ENCODE peak calls at places on chromosomes 4 and X, in ten cellular contexts. Z, D, C, E, H, T, P, U, L and B are unnamed samples.

GRCh38 chr4:106409901-106410889 is 41.6 kb upstream of the GIMD1 start:
- DNase-seq in Z (no peak), H (peak; percentile 54), E (no peak), T (no peak), L (peak; percentile 65), U (no peak), C (no peak), D (no peak), P (no peak), B (no peak)

GRCh38 chr4:140176735-140177134 is 22.8 kb upstream of the MAML3 start:
- DNase-seq in H (peak; percentile 61), C (no peak), P (no peak), E (peak; percentile 31), L (no peak), Z (peak; percentile 46), D (no peak), U (no peak), T (no peak), B (peak; percentile 80)

GRCh38 chr4:187236491-187236890 is 512.8 kb upstream of the FAT1 start:
- DNase-seq in C (no peak), U (no peak), Z (peak; percentile 72), P (no peak), L (no peak), T (no peak), D (no peak), H (peak; percentile 86), E (peak; percentile 98), B (peak; percentile 80)

GRCh38 chr4:158042591-158043030 is 130.2 kb downstream of the GASK1B start:
- DNase-seq in P (no peak), D (no peak), U (no peak), Z (peak; percentile 7), H (peak; percentile 77), T (no peak), C (no peak), L (no peak), E (peak; percentile 92), B (peak; percentile 74)

GRCh38 chr4:171025776-171026175 is 787.4 kb upstream of the GALNTL6 start:
- DNase-seq in L (no peak), Z (no peak), P (no peak), C (no peak), E (no peak), U (no peak), T (no peak), H (no peak), D (no peak), B (no peak)

GRCh38 chr4:147307896-147308680 is 172.8 kb upstream of the EDNRA start:
- DNase-seq in P (no peak), Z (no peak), H (no peak), L (no peak), U (no peak), D (no peak), E (no peak), C (no peak), T (no peak), B (no peak)

GRCh38 chr4:118801895-118802575 is 33.9 kb downstream of the SEC24D start:
- DNase-seq in D (no peak), C (no peak), E (no peak), L (no peak), H (no peak), Z (no peak), T (no peak), U (no peak), P (no peak), B (peak; percentile 27)

GRCh38 chrX:32571579-32571978 is 639.8 kb downstream of the DMD start:
- DNase-seq in T (no peak), U (no peak), Z (no peak), H (no peak), E (no peak), P (no peak), C (no peak), L (no peak), D (no peak), B (peak; percentile 9)

GRCh38 chr4:78152795-78153194 is 95.7 kb downstream of the FRAS1 start:
- DNase-seq in L (no peak), C (no peak), P (no peak), U (no peak), H (no peak), E (no peak), T (no peak), Z (no peak), D (no peak), B (no peak)

GRCh38 chr4:174580597-174580996 is 58.3 kb upstream of the HPGD start:
- DNase-seq in T (no peak), P (no peak), E (no peak), C (no peak), D (no peak), L (no peak), H (no peak), U (no peak), Z (no peak), B (peak; percentile 34)

GRCh38 chr4:185597532-185598188 is 62.4 kb upstream of the PDLIM3 start:
- DNase-seq in H (peak; percentile 67), P (peak; percentile 54), T (peak; percentile 0), E (peak; percentile 73), U (peak; percentile 40), C (peak; percentile 64), L (peak; percentile 82), Z (peak; percentile 82), D (no peak), B (peak; percentile 78)

GRCh38 chr4:121140712-121141111 is 23.4 kb downstream of the TNIP3 start:
- DNase-seq in T (no peak), P (no peak), C (no peak), U (no peak), E (peak; percentile 95), H (peak; percentile 76), D (no peak), Z (peak; percentile 75), L (peak; percentile 22), B (peak; percentile 66)

GRCh38 chrX:141936080-141936479 is 32.4 kb downstream of the MAGEC1 start:
- DNase-seq in T (no peak), H (no peak), U (no peak), D (no peak), Z (no peak), E (no peak), L (peak; percentile 26), C (no peak), P (no peak), B (peak; percentile 25)